ENCODE peak calls at places on chromosomes 13 and 19, in four cellular contexts. E is BJ, X is heart left ventricle, T is pancreas. K is an unnamed sample.

GRCh38 chr13:20126460-20127262 is 34.2 kb downstream of the GJA3 start:
- DNase-seq in X (peak), T (no peak), E (no peak), K (no peak)

GRCh38 chr13:44713793-44714469 is 137.8 kb upstream of the TSC22D1 start:
- DNase-seq in E (peak), X (no peak), T (no peak), K (peak)

GRCh38 chr19:50705422-50706019 is 14.1 kb downstream of the SHANK1 start:
- DNase-seq in E (no peak), X (no peak), T (no peak), K (peak)

GRCh38 chr13:27665333-27665732 is 43.6 kb downstream of the POLR1D start:
- DNase-seq in X (no peak), E (no peak), T (no peak), K (no peak)

GRCh38 chr13:67076378-67076777 is 153.8 kb downstream of the PCDH9 start:
- DNase-seq in E (peak), X (no peak), T (no peak), K (no peak)

GRCh38 chr13:73141292-73141771 is 82.5 kb downstream of the KLF5 start:
- DNase-seq in T (peak), E (no peak), X (no peak), K (no peak)

GRCh38 chr13:76812206-76812882 is 73.9 kb downstream of the KCTD12 start:
- DNase-seq in X (peak), T (peak), E (peak), K (no peak)

GRCh38 chr19:58395979-58396627 is 647 bp downstream of the RNF225 start:
- DNase-seq in E (no peak), X (no peak), T (no peak), K (no peak)

GRCh38 chr13:107299717-107300116 is 731.8 kb upstream of the ARGLU1 start:
- DNase-seq in X (no peak), E (no peak), T (no peak), K (no peak)

GRCh38 chr13:23506071-23506820 is 64.0 kb upstream of the TNFRSF19 start:
- DNase-seq in T (no peak), X (no peak), E (no peak), K (no peak)

GRCh38 chr19:10566658-10567410 is 1.0 kb upstream of the KRI1 start:
- DNase-seq in T (no peak), E (no peak), X (no peak), K (no peak)

GRCh38 chr19:371501-372160 is 27.0 kb upstream of the MIER2 start:
- DNase-seq in E (no peak), T (no peak), X (no peak), K (no peak)

GRCh38 chr19:49056101-49056901 is 1.2 kb downstream of the CGB7 start:
- DNase-seq in T (peak), E (no peak), X (peak), K (peak)

GRCh38 chr13:62033932-62034331 is 618.3 kb upstream of the PCDH20 start:
- DNase-seq in T (no peak), X (no peak), E (no peak), K (no peak)

GRCh38 chr13:110312669-110313031 is 5.6 kb downstream of the COL4A2 start:
- DNase-seq in X (peak), T (no peak), E (peak), K (no peak)

GRCh38 chr19:10936661-10937084 is 8.1 kb downstream of the TIMM29 start:
- DNase-seq in E (peak), X (no peak), T (peak), K (peak)

GRCh38 chr19:772730-773436 is 22.0 kb downstream of the MISP start:
- DNase-seq in X (no peak), E (no peak), T (no peak), K (no peak)

GRCh38 chr13:75366380-75367280 is 115.3 kb downstream of the TBC1D4 start:
- DNase-seq in T (no peak), E (no peak), X (no peak), K (no peak)

GRCh38 chr13:37473035-37473434 is 125.5 kb downstream of the POSTN start:
- DNase-seq in E (no peak), T (no peak), X (no peak), K (no peak)

GRCh38 chr13:111904701-111905608 is 162.0 kb upstream of the SOX1 start:
- DNase-seq in T (peak), X (peak), E (no peak), K (no peak)

GRCh38 chr13:101545521-101545920 is 93.0 kb downstream of the ITGBL1 start:
- DNase-seq in T (no peak), E (no peak), X (no peak), K (no peak)

GRCh38 chr13:112711528-112712265 is 21.9 kb downstream of the ATP11A start:
- DNase-seq in E (peak), T (peak), X (peak), K (peak)

GRCh38 chr13:102567857-102568256 is 28.9 kb upstream of the TPP2 start:
- DNase-seq in T (no peak), X (no peak), E (no peak), K (no peak)

GRCh38 chr19:40284501-40285352 is at the start of gene AKT2:
- DNase-seq in E (no peak), T (no peak), X (peak), K (peak)

GRCh38 chr13:25137624-25137892 is 34.5 kb downstream of the AMER2 start:
- DNase-seq in T (no peak), E (no peak), X (no peak), K (no peak)

GRCh38 chr19:2446390-2446789 is 10.4 kb downstream of the LMNB2 start:
- DNase-seq in E (no peak), T (no peak), X (no peak), K (no peak)

GRCh38 chr19:43700368-43701015 is 15.4 kb upstream of the IRGC start:
- DNase-seq in T (peak), E (peak), X (peak), K (no peak)

GRCh38 chr19:35207391-35207871 is 21.1 kb downstream of the FAM187B start:
- DNase-seq in T (no peak), E (no peak), X (peak), K (no peak)

GRCh38 chr13:28983661-28984060 is 163.5 kb downstream of the MTUS2 start:
- DNase-seq in E (no peak), X (no peak), T (peak), K (no peak)

GRCh38 chr19:7792286-7792685 is 29.2 kb downstream of the CLEC4M start:
- DNase-seq in T (no peak), E (no peak), X (no peak), K (peak)

GRCh38 chr19:45922281-45922680 is 7.7 kb upstream of the NANOS2 start:
- DNase-seq in T (no peak), E (no peak), X (no peak), K (no peak)
- TF ChIP-seq CTCF in T (no peak), E (peak), X (no peak), K (no peak)

GRCh38 chr19:13033819-13034611 is 38.7 kb downstream of the NFIX start:
- DNase-seq in E (no peak), X (peak), T (peak), K (peak)
- TF ChIP-seq CTCF in E (peak), X (peak), T (peak), K (peak)

GRCh38 chr19:45025264-45025663 is 13.6 kb upstream of the CLASRP start:
- DNase-seq in T (no peak), X (no peak), E (no peak), K (no peak)
- TF ChIP-seq CTCF in T (no peak), X (no peak), E (no peak), K (no peak)

DNA sequence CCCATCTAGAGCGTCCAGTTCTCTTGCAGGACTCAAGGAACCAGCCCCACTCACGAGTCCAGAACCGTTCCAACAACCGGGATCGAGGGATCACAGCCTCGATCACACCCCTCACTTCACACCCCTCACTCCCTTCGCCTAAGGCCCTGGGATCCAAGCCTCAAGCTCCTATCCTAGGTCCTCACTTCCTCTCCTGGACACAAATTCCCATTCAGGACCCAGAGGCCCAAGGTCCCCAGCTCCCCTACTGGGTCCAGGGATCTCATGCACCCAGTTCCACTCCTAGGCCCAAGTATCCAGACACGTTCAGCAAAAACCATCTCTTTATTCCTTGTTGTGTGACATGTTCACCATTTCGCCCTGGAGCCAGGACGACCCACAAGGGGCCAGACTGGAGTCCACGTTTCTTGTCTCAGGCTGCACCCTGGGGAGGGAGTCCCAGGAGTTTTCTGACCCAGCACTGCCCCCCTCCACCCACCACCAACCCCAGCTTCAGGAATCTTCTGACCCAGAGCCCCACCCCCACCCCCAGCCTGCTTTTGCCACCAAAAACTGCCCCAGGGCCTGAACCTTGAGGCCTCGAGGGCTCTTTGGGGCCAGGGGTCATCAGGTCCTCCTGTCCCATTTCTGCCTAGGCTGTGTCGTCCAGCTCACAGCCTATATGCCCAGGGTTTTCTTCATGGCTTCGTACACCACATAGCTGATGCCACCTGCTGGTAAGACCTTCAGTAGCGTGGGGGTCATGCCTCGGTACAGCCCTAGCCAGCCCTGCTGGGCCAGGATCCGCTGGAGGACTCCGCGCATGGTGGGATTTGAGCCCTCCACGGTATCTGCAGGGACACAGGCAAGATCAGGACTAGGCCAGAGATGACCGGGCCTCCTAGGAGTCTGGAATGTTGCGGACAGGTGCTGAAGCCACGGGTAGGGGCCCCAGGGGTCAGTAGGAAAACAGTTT is 1.4 kb upstream of the KHSRP start:
- DNase-seq in E (no peak), T (no peak), X (no peak), K (no peak)
- TF ChIP-seq CTCF in E (no peak), T (no peak), X (no peak), K (no peak)

GRCh38 chr19:3804429-3804828 is 18.2 kb upstream of the MATK start:
- DNase-seq in T (no peak), X (no peak), E (no peak), K (no peak)

GRCh38 chr19:3803986-3804385 is 17.8 kb upstream of the MATK start:
- DNase-seq in E (no peak), X (no peak), T (no peak), K (no peak)

GRCh38 chr19:3798137-3798536 is 12.0 kb upstream of the MATK start:
- DNase-seq in T (no peak), E (no peak), X (no peak), K (no peak)

GRCh38 chr19:3803114-3803888 is 17.1 kb upstream of the MATK start:
- DNase-seq in E (no peak), T (no peak), X (no peak), K (no peak)

DNA sequence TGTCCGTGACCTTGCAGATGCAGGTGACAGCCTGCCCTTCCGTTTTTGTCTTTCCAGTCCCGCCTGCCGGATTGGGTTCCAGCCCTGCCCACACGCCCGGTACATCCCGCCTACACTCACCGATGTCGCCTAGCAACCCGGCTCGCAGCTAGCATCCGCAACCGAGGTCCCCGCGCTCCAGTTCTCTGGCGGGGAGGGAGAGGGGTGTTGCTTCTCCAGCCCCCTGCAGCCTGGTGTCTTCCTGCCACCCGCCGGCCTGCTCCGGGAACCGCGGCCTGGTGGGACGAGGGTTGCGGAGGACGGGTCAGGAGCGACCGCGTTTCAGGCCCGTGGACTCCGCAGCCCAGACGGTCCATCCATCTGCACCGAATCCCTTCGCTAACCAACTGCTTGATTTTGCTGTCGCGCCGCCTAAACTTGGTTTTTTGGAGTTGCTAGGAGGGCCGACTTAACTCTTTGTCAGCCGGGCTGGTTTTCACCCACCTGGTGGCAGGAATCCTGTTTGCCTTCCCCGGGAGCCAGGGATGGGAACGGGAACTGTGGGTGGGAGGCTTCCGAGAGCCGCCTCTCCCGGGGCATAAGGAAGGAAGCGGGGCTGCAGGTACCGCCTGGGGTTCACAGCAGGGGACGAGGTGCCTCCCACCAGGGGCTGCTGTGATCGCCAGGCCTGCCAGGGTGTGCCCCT is 15.4 kb upstream of the MATK start:
- DNase-seq in X (peak), E (no peak), T (no peak), K (no peak)
- TF ChIP-seq CTCF in X (no peak), E (peak), T (no peak), K (no peak)

GRCh38 chr13:38670627-38671026 is 16.2 kb upstream of the FREM2 start:
- DNase-seq in E (no peak), T (no peak), X (no peak), K (no peak)
- TF ChIP-seq CTCF in E (no peak), T (no peak), X (no peak), K (no peak)

DNA sequence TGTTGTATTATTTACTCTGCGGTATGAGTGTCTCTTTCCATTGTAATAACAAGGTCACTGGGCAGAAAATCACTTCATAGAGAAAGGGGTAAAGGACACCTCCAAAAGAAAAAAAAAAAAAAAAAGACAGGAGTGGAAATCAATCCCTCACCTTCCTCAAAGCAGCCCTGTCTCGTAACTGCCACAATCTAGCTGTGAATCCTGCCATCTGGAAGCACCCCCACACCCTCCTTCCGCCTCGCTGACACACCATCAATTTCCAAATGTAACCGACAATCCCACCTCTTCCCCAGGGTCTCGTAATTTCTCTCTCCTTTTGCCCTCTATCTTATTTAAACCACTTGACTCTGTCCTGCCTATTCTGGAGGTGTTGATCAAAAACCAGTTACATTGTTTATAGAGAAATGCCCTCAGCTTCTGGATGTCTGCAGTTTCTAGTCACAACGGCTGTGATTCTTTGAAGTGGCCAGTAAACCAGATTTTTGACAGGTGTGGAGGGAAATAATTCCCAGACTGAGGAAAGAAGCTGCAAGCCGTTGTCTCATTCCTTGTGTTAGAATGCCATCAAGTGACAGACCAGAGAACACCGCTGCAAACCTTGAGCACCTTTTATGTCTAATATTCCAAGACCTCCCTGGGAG is 9.1 kb upstream of the POP4 start:
- DNase-seq in T (no peak), X (no peak), E (no peak), K (peak)
- TF ChIP-seq CTCF in T (no peak), X (no peak), E (peak), K (no peak)

GRCh38 chr13:49528161-49528560 is 32.4 kb downstream of the PHF11 start:
- DNase-seq in T (no peak), E (no peak), X (no peak), K (no peak)
- TF ChIP-seq CTCF in T (no peak), E (no peak), X (no peak), K (no peak)